ENCODE peak calls at places on chromosomes 7 and 10, in five cellular contexts. N is left ventricle myocardium inferior, U is right lobe of liver, P is HL-60, R is osteoblast. O is an unnamed sample.
A peak's percentile ranks its signal among the peaks of the same experiment; 100 is the strongest.

GRCh38 chr7:4265056-4265455 is 417.0 kb upstream of the FOXK1 start:
- DNase-seq in R (no peak), N (no peak), U (no peak), P (no peak), O (no peak)

GRCh38 chr10:106973301-106973700 is 191.2 kb downstream of the SORCS1 start:
- DNase-seq in N (no peak), P (no peak), U (no peak), R (no peak), O (no peak)

GRCh38 chr10:44975487-44976331 is 2.9 kb downstream of the DEPP1 start:
- DNase-seq in P (peak; percentile 40), U (peak; percentile 77), R (peak; percentile 83), N (no peak), O (no peak)

GRCh38 chr7:128039487-128040099 is 8.4 kb upstream of the LRRC4 start:
- DNase-seq in P (no peak), R (no peak), N (no peak), U (no peak), O (no peak)

GRCh38 chr7:64959072-64959747 is 31.6 kb downstream of the ZNF117 start:
- DNase-seq in N (no peak), U (no peak), P (no peak), R (no peak), O (no peak)

GRCh38 chr7:16816820-16817219 is 12.0 kb upstream of the AGR2 start:
- DNase-seq in R (no peak), U (no peak), N (no peak), P (peak; percentile 44), O (no peak)

GRCh38 chr7:1113548-1113885 is 25.6 kb downstream of the GPER1 start:
- DNase-seq in R (no peak), N (peak; percentile 6), P (no peak), U (no peak), O (no peak)

GRCh38 chr7:126845331-126845730 is 407.4 kb downstream of the GRM8 start:
- DNase-seq in R (no peak), N (no peak), U (no peak), P (no peak), O (no peak)

GRCh38 chr10:104065748-104066147 is 19.9 kb downstream of the COL17A1 start:
- DNase-seq in R (no peak), N (no peak), U (no peak), P (no peak), O (no peak)

GRCh38 chr7:124716894-124717293 is 48.7 kb downstream of the GPR37 start:
- DNase-seq in U (no peak), R (no peak), P (no peak), N (no peak), O (no peak)

GRCh38 chr7:148838905-148839304 is 45.2 kb downstream of the EZH2 start:
- DNase-seq in U (no peak), P (peak; percentile 12), N (no peak), R (no peak), O (no peak)

GRCh38 chr10:86064219-86064618 is 302.4 kb downstream of the GRID1 start:
- DNase-seq in U (no peak), R (no peak), P (no peak), N (no peak), O (no peak)

GRCh38 chr10:65518379-65518778 is 1407.5 kb upstream of the LRRTM3 start:
- DNase-seq in R (no peak), N (no peak), P (no peak), U (no peak), O (no peak)

GRCh38 chr10:88196298-88196697 is 332.9 kb downstream of the PTEN start:
- DNase-seq in R (no peak), N (no peak), P (no peak), U (no peak), O (no peak)
- H3K27ac ChIP-seq in R (no peak overlapping the region), N (no peak overlapping the region), P (no peak overlapping the region), U (no peak overlapping the region), O (no peak overlapping the region)

GRCh38 chr10:90589825-90590224 is 268.0 kb downstream of the HTR7 start:
- DNase-seq in N (no peak), R (no peak), P (no peak), U (no peak), O (no peak)

GRCh38 chr10:90588222-90588621 is 269.6 kb downstream of the HTR7 start:
- DNase-seq in R (no peak), P (no peak), U (no peak), N (no peak), O (no peak)

GRCh38 chr10:90591629-90592028 is 266.2 kb downstream of the HTR7 start:
- DNase-seq in R (no peak), U (no peak), N (no peak), P (no peak), O (no peak)

GRCh38 chr10:90587561-90587960 is 270.3 kb downstream of the HTR7 start:
- DNase-seq in R (no peak), N (no peak), P (no peak), U (no peak), O (no peak)

DNA sequence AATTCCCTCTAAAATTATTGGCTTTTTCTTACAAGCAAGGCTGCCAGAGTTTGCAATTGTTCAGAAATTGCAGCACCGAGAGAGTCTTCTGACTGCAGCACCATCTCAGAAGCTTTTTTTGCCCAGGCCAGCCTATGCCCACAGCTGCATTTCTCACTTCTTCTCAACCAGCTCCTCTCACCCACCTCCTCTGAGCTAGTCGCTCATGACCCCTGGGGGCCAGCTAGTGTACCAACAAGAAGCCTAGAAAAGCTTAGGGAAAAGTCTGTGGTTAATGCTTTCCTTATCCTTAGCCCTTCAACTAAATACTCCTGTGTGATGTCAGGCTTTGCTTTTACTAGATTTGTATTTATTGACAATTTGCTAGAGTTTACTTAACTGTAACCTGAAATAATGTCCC is 264.9 kb downstream of the HTR7 start:
- DNase-seq in N (peak; percentile 19), U (peak; percentile 23), R (peak; percentile 41), P (peak; percentile 21), O (no peak)
- TF ChIP-seq CTCF in N (peak; percentile 44), U (peak; percentile 11), R (peak; percentile 80), P (no peak), O (no peak)

DNA sequence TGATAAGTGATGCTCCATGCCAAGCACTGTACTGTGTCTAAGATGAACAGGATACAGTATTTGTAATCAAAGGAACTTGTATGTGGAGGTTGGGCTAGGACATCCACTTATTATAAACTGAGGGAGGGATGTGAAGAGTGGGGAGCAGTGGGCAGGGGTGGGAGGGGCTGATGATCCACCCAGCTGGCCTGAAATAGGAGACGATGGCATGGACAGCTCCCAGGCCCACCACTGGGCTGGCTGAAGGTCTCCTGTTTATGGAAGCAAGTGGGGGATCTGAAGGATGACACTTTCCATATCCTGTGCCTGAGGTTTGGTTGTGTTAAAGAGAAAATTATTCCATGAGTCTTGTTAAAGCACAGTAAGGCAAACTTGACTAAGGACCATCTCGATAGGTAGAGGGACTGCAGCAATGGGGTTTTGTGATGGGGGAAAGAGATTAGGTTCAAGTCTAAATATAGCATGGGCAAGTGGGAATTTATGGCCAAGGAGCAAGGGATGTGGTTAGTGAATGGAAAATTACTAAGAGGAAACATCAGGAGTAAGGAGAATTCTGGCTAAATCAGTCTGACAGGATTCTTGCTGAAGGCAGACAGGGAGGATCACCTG is 124.6 kb downstream of the CCNY start:
- DNase-seq in R (no peak), N (no peak), U (no peak), P (no peak), O (no peak)
- H3K4me3 ChIP-seq in R (no peak overlapping the region), N (no peak overlapping the region), U (no peak overlapping the region), P (no peak overlapping the region), O (no peak overlapping the region)

DNA sequence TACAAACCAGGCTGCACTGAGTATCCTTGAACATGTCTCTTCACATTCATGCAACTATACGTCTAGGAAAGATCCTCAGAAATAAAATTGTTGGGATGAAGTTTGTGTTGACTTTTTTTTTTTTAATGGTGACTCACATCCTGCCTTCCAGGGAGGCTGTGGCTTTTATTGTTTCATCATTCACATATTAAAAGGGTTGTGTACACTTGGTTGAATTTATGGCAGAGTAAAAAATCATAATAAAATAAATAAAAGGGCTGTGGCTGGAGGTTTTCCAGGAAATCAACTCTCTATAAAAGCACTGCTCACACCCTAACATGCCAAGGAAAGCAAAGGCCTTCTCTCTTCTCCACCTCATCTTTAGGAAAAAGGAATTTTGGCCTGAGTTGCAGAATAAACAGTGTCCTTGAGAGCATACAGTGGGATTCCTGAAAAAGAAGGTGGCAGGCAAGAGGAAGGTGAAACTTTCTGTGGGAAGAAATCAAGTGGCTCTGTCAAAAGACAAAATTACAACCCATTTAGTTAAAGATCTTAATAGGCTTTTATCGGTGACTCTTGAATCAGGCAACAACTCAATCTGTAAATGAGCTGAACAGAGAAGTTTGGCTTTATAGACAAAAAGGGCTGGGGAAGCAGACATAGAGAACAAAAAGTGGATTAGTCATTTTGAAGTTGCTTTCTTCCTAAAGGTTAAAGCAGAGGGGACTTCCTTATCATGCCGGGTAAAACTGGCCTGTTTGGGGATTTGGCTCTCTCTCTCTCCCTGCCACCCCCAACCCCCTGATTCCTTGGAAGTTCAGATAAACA is 41.6 kb upstream of the FHIP2A start:
- DNase-seq in U (no peak), R (peak; percentile 48), P (no peak), N (no peak), O (no peak)
- H3K27ac ChIP-seq in U (no peak overlapping the region), R (peak overlapping the region; percentile 14), P (no peak overlapping the region), N (peak overlapping the region; percentile 40), O (no peak overlapping the region)

GRCh38 chr10:59181668-59182067 is 5.2 kb downstream of the PHYHIPL start:
- DNase-seq in P (peak; percentile 10), N (no peak), R (peak; percentile 71), U (no peak), O (no peak)
- TF ChIP-seq CTCF in P (peak; percentile 1), N (peak; percentile 73), R (peak; percentile 61), U (peak; percentile 58), O (peak; percentile 68)

O was measured in dorsolateral prefrontal cortex.